ENCODE peak calls at places on chromosome 6, in seven cellular contexts. W is heart right ventricle, P is AG10803, C is neural progenitor cell, M is AG09319, K is endothelial cell, A is right atrium auricular region. T is an unnamed sample.

GRCh38 chr6:14117158-14118090 is at the start of gene CD83:
- DNase-seq in W (peak), P (peak), C (peak), M (no peak), K (peak), A (no peak), T (peak)

GRCh38 chr6:39362487-39362865 is 40.0 kb upstream of the KCNK16 start:
- DNase-seq in W (no peak), P (peak), C (peak), M (no peak), K (no peak), A (no peak), T (no peak)

GRCh38 chr6:155240905-155241600 is 22.8 kb upstream of the CLDN20 start:
- DNase-seq in W (no peak), P (no peak), C (no peak), M (no peak), K (no peak), A (no peak), T (no peak)

GRCh38 chr6:157022022-157022740 is 245.0 kb downstream of the ARID1B start:
- DNase-seq in W (peak), P (peak), C (peak), M (peak), K (peak), A (peak), T (peak)

GRCh38 chr6:37877373-37878149 is 58.0 kb downstream of the ZFAND3 start:
- DNase-seq in W (no peak), P (peak), C (no peak), M (no peak), K (no peak), A (no peak), T (no peak)

GRCh38 chr6:75282706-75283105 is 1.9 kb downstream of the TMEM30A start:
- DNase-seq in W (no peak), P (no peak), C (no peak), M (no peak), K (no peak), A (no peak), T (no peak)

GRCh38 chr6:105137388-105137787 is 42.4 kb downstream of the POPDC3 start:
- DNase-seq in W (peak), P (no peak), C (peak), M (no peak), K (no peak), A (no peak), T (no peak)

GRCh38 chr6:75563032-75563431 is 38.6 kb upstream of the SENP6 start:
- DNase-seq in W (no peak), P (peak), C (peak), M (no peak), K (no peak), A (no peak), T (no peak)

GRCh38 chr6:170439366-170440351 is 113.4 kb downstream of the PSMB1 start:
- DNase-seq in W (no peak), P (no peak), C (no peak), M (no peak), K (no peak), A (no peak), T (no peak)

GRCh38 chr6:49336514-49337131 is 126.4 kb downstream of the MMUT start:
- DNase-seq in W (no peak), P (no peak), C (no peak), M (no peak), K (no peak), A (no peak), T (peak)

GRCh38 chr6:168666751-168667427 is 225.9 kb downstream of the SMOC2 start:
- DNase-seq in W (no peak), P (no peak), C (no peak), M (no peak), K (no peak), A (no peak), T (no peak)

GRCh38 chr6:87918461-87918941 is 129.1 kb upstream of the SPACA1 start:
- DNase-seq in W (no peak), P (no peak), C (no peak), M (no peak), K (no peak), A (no peak), T (no peak)

GRCh38 chr6:39892490-39893129 is 41.7 kb downstream of the MOCS1 start:
- DNase-seq in W (peak), P (peak), C (peak), M (peak), K (peak), A (peak), T (peak)

DNA sequence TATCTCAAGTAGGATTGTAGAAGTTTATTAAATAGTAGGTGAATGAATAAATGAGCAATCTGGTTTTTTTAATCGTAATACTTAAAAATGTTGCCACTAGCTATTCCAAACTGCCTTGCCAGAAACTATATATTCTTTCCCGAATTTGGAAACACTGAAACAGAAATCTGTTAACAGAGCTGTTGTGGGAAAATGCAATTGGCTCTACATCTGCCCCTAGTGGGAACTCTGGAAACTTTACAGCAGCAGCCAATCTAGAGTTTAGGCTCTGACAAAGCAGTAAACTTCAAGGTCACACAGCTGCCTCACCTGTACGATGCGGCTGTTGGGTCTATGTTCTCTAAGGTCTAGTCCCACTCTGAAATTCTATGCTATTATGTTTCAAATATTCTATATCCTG is 41.7 kb downstream of the SYNE1 start:
- DNase-seq in W (no peak), P (peak), C (peak), M (no peak), K (no peak), A (no peak), T (no peak)
- TF ChIP-seq CTCF in W (peak), P (peak), C (peak), M (peak), K (peak), A (peak), T (no peak)

DNA sequence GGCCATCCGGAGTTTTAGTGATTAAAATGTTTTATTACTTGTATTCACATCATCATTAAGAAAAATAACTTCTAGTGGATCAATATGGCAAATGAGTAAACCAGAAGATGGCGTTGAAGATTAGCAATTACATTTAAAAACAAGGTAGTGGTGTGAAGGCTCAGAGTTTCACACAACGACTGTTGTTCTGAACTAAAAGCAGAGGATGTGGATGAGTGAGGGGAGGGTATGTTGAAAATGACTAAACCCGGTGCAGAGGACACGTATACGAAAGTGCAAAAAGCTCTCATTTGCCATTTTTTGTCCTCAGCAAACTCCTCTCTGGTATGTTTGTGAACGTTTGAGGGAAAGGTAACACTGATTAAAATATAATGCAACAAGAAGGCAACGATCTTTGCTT is 1.9 kb upstream of the IRF4 start:
- DNase-seq in W (no peak), P (no peak), C (no peak), M (no peak), K (no peak), A (no peak), T (no peak)
- TF ChIP-seq CTCF in W (no peak), P (no peak), C (no peak), M (no peak), K (no peak), A (no peak), T (no peak)

GRCh38 chr6:68196645-68197044 is 438.4 kb upstream of the ADGRB3 start:
- DNase-seq in W (no peak), P (peak), C (peak), M (no peak), K (no peak), A (no peak), T (no peak)
- TF ChIP-seq CTCF in W (no peak), P (peak), C (peak), M (no peak), K (no peak), A (no peak), T (no peak)

DNA sequence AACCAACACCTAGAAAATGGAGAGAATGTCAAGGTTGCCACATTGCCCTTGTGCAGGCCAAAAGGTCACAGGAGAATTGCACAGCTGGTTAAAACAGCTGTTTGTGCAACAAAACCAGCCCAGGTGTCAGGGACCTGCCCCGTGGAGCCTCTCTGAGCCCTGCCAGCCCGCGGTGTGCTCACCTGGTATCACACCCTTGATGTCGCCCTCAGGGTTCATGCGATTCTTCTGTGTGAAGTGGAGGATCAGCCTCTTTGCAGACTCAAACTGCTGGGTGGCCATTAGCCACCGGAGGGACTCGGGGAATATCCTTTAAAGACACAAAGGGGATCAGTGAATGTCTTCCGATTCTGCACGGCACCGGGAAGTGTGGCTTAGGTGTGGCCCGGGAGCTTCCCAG is 39.2 kb downstream of the PSMG4 start:
- DNase-seq in W (no peak), P (no peak), C (no peak), M (no peak), K (no peak), A (no peak), T (no peak)
- TF ChIP-seq CTCF in W (no peak), P (no peak), C (no peak), M (no peak), K (no peak), A (no peak), T (no peak)

T was measured in pancreas.